ENCODE peak calls at places on chromosomes 7 and 10, in four cellular contexts. M, R, P and V are unnamed samples.
A peak's percentile ranks its signal among the peaks of the same experiment; 100 is the strongest.

GRCh38 chr10:11595395-11595692 is 16.1 kb downstream of the USP6NL start:
- DNase-seq in M (peak; percentile 73), P (no peak), R (no peak), V (no peak)

GRCh38 chr10:28382520-28383269 is 79.8 kb upstream of the MPP7 start:
- DNase-seq in P (no peak), M (peak; percentile 19), R (no peak), V (no peak)

GRCh38 chr7:133047321-133047720 is 34.6 kb downstream of the CHCHD3 start:
- DNase-seq in P (no peak), R (no peak), M (no peak), V (no peak)

GRCh38 chr7:100013328-100013676 is 2.1 kb upstream of the ZKSCAN1 start:
- DNase-seq in R (peak; percentile 11), P (no peak), M (no peak), V (no peak)

GRCh38 chr7:7696458-7697119 is 21.8 kb downstream of the RPA3 start:
- DNase-seq in R (no peak), P (no peak), M (peak; percentile 63), V (no peak)

GRCh38 chr7:149354119-149354518 is 92.1 kb downstream of the ZNF783 start:
- DNase-seq in P (no peak), M (no peak), R (no peak), V (no peak)

GRCh38 chr7:51314726-51315125 is 1.9 kb downstream of the COBL start:
- DNase-seq in R (no peak), P (no peak), M (no peak), V (no peak)

GRCh38 chr10:118851062-118852035 is 96.6 kb upstream of the CACUL1 start:
- DNase-seq in R (no peak), P (no peak), M (no peak), V (no peak)

GRCh38 chr10:102837230-102837721 is at the start of gene CYP17A1:
- DNase-seq in M (no peak), P (no peak), R (peak; percentile 76), V (no peak)

GRCh38 chr10:128064615-128065580 is 61.3 kb downstream of the MKI67 start:
- DNase-seq in R (peak; percentile 83), P (peak; percentile 74), M (peak; percentile 65), V (peak; percentile 96)

GRCh38 chr10:71260622-71261325 is 48.4 kb downstream of the UNC5B start:
- DNase-seq in P (no peak), M (peak; percentile 94), R (no peak), V (no peak)

GRCh38 chr7:98651760-98652159 is 34.7 kb downstream of the NPTX2 start:
- DNase-seq in R (no peak), M (no peak), P (no peak), V (no peak)

GRCh38 chr10:33215154-33215553 is 119.3 kb downstream of the NRP1 start:
- DNase-seq in P (no peak), R (no peak), M (no peak), V (no peak)

GRCh38 chr10:67969875-67970274 is 85.4 kb downstream of the SIRT1 start:
- DNase-seq in M (no peak), P (no peak), R (no peak), V (no peak)

GRCh38 chr10:95308389-95309302 is 17.8 kb upstream of the PDLIM1 start:
- DNase-seq in P (no peak), M (peak; percentile 94), R (peak; percentile 89), V (no peak)

GRCh38 chr7:81598951-81599350 is 170.9 kb downstream of the HGF start:
- DNase-seq in R (no peak), M (no peak), P (no peak), V (no peak)

GRCh38 chr10:103619424-103620356 is 126.2 kb downstream of the NEURL1 start:
- DNase-seq in R (no peak), M (no peak), P (no peak), V (no peak)

GRCh38 chr7:126001344-126001743 is 1071.7 kb upstream of the POT1 start:
- DNase-seq in M (no peak), P (no peak), R (no peak), V (no peak)

GRCh38 chr10:132100556-132101349 is 35.0 kb downstream of the JAKMIP3 start:
- DNase-seq in P (no peak), M (no peak), R (peak; percentile 56), V (no peak)

GRCh38 chr7:158702944-158703343 is 1.7 kb downstream of the NCAPG2 start:
- DNase-seq in M (no peak), P (no peak), R (no peak), V (no peak)

GRCh38 chr10:36779238-36779846 is 346.1 kb upstream of the ANKRD30A start:
- DNase-seq in R (no peak), P (no peak), M (peak; percentile 79), V (peak; percentile 1)

GRCh38 chr7:112088484-112089016 is 117.6 kb downstream of the DOCK4 start:
- DNase-seq in R (no peak), P (no peak), M (no peak), V (no peak)

GRCh38 chr10:61890430-61890829 is 11.1 kb upstream of the ARID5B start:
- DNase-seq in P (no peak), M (no peak), R (no peak), V (no peak)

GRCh38 chr10:61888744-61889143 is 12.8 kb upstream of the ARID5B start:
- DNase-seq in P (no peak), M (no peak), R (no peak), V (no peak)

GRCh38 chr10:61887772-61888171 is 13.7 kb upstream of the ARID5B start:
- DNase-seq in P (no peak), M (no peak), R (no peak), V (no peak)

GRCh38 chr10:61891911-61892310 is 9.6 kb upstream of the ARID5B start:
- DNase-seq in R (no peak), P (no peak), M (no peak), V (no peak)

GRCh38 chr10:61890881-61891409 is 10.6 kb upstream of the ARID5B start:
- DNase-seq in P (no peak), M (no peak), R (no peak), V (no peak)
- H3K4me3 ChIP-seq in P (no peak overlapping the region), M (no peak overlapping the region), R (no peak overlapping the region), V (no peak overlapping the region)

GRCh38 chr10:96828609-96829008 is 3.5 kb upstream of the LCOR start:
- DNase-seq in R (no peak), P (no peak), M (no peak), V (no peak)

GRCh38 chr10:96831200-96831866 is 765 bp upstream of the LCOR start:
- DNase-seq in P (no peak), R (no peak), M (no peak), V (no peak)

GRCh38 chr10:96826438-96826837 is 5.7 kb upstream of the LCOR start:
- DNase-seq in M (no peak), P (no peak), R (no peak), V (no peak)

GRCh38 chr10:96830511-96831199 is 1.4 kb upstream of the LCOR start:
- DNase-seq in M (peak; percentile 73), R (peak; percentile 73), P (peak; percentile 72), V (peak; percentile 85)

DNA sequence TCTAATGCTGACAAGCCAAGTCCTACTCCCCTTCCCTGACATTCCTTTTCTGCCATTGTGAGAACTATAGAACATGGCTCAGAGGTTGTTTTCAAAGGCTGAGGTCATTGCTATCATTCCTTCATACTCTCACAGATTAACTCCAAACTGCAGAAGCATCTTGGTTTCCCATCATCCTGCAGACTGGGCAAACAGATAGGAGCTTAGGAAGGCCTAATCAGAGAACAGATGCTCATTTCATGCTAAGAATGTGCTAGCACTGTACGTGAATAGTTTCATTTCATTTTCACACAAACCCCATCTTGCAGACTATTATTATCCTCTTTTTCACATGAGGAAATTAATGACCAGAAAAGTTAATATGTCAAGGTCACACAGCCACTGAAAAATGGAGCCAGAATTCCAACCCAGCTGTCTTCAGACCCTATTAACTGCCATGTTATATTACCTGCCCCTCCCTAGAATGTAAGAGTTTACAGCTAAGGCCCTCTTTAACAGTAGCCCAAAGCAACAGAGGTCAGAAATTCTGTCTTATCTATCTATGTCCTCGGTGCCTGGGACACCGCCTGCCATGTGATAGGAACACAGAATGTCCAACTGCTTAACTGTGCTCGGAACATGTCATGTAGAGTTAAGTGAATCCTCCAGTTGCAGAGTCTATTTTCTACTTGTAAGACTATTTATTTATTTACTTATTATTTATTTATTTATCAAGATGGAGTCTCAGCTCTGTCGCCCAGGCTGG is 2.9 kb upstream of the LCOR start:
- DNase-seq in P (no peak), M (no peak), R (no peak), V (no peak)
- H3K4me3 ChIP-seq in P (no peak overlapping the region), M (no peak overlapping the region), R (no peak overlapping the region), V (no peak overlapping the region)

GRCh38 chr10:77501152-77501845 is 136.3 kb downstream of the KCNMA1 start:
- DNase-seq in R (peak; percentile 81), P (no peak), M (peak; percentile 95), V (no peak)
- H3K4me3 ChIP-seq in R (no peak overlapping the region), P (no peak overlapping the region), M (no peak overlapping the region), V (no peak overlapping the region)

GRCh38 chr10:60224129-60224705 is 165.5 kb downstream of the ANK3 start:
- DNase-seq in P (no peak), R (no peak), M (no peak), V (no peak)
- H3K4me3 ChIP-seq in P (no peak overlapping the region), R (no peak overlapping the region), M (no peak overlapping the region), V (no peak overlapping the region)

DNA sequence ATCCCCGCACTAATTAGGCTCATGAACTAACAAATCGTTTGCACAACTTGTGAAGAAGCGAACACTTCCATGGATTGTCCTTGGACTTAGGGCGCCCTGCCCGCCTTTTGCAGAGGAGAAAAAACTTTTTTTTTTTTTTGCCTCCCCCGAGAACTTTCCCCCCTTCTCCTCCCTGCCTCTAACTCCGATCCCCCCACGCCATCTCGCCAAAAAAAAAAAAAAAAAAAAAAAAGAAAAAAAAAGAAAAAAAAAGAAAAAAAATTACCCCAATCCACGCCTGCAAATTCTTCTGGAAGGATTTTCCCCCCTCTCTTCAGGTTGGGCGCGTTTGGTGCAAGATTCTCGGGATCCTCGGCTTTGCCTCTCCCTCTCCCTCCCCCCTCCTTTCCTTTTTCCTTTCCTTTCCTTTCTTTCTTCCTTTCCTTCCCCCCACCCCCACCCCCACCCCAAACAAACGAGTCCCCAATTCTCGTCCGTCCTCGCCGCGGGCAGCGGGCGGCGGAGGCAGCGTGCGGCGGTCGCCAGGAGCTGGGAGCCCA is at the start of gene EMX2:
- DNase-seq in M (no peak), R (no peak), P (no peak), V (no peak)
- H3K4me3 ChIP-seq in M (no peak within 1 kb of the TSS), R (peak within 1 kb of the TSS; percentile 69), P (no peak within 1 kb of the TSS), V (no peak within 1 kb of the TSS)

GRCh38 chr7:47992446-47992845 is 13.0 kb upstream of the HUS1 start:
- DNase-seq in M (no peak), R (no peak), P (no peak), V (no peak)
- H3K4me3 ChIP-seq in M (no peak overlapping the region), R (no peak overlapping the region), P (peak overlapping the region; percentile 84), V (no peak overlapping the region)

GRCh38 chr7:118801366-118801765 is 576.9 kb downstream of the ANKRD7 start:
- DNase-seq in P (no peak), M (no peak), R (no peak), V (no peak)
- H3K4me3 ChIP-seq in P (no peak overlapping the region), M (no peak overlapping the region), R (no peak overlapping the region), V (no peak overlapping the region)

GRCh38 chr7:157689269-157690057 is 352.7 kb downstream of the DNAJB6 start:
- DNase-seq in M (no peak), R (peak; percentile 58), P (peak; percentile 17), V (no peak)
- H3K4me3 ChIP-seq in M (no peak overlapping the region), R (peak overlapping the region; percentile 50), P (peak overlapping the region; percentile 6), V (peak overlapping the region; percentile 79)